ENCODE peak calls at places on chromosomes 12 and 14, in seven cellular contexts. F is cardiac muscle cell, Z is breast epithelium, B is colonic mucosa, S is WTC11, W is A673, Q is NB4. V is an unnamed sample.
A peak's percentile ranks its signal among the peaks of the same experiment; 100 is the strongest.

GRCh38 chr12:56469007-56469930 is 891 bp downstream of the SPRYD4 start:
- DNase-seq in F (no peak), Z (no peak), B (peak; percentile 42), S (no peak), W (peak; percentile 15), Q (peak; percentile 60), V (no peak)

GRCh38 chr12:107748472-107748871 is 12.5 kb downstream of the PRDM4 start:
- DNase-seq in F (peak; percentile 74), Z (no peak), B (no peak), S (no peak), W (no peak), Q (no peak), V (no peak)

GRCh38 chr12:5889381-5890047 is 55.5 kb downstream of the ANO2 start:
- DNase-seq in F (no peak), Z (no peak), B (no peak), S (no peak), W (peak; percentile 34), Q (peak; percentile 45), V (no peak)

GRCh38 chr14:95362180-95362494 is 42.4 kb upstream of the CLMN start:
- DNase-seq in F (no peak), Z (no peak), B (no peak), S (peak; percentile 42), W (no peak), Q (no peak), V (no peak)

GRCh38 chr12:68998036-68998435 is 65.1 kb upstream of the CPM start:
- DNase-seq in F (no peak), Z (no peak), B (no peak), S (no peak), W (no peak), Q (peak; percentile 56), V (no peak)

GRCh38 chr12:116670859-116671258 is 67.0 kb downstream of the SPRING1 start:
- DNase-seq in F (no peak), Z (no peak), B (no peak), S (no peak), W (no peak), Q (peak; percentile 9), V (no peak)

GRCh38 chr12:18998343-18999270 is 130.9 kb upstream of the PLEKHA5 start:
- DNase-seq in F (peak; percentile 73), Z (no peak), B (no peak), S (no peak), W (peak; percentile 5), Q (no peak), V (no peak)

GRCh38 chr12:54262403-54262925 is 17.5 kb downstream of the CBX5 start:
- DNase-seq in F (peak; percentile 44), Z (no peak), B (no peak), S (no peak), W (peak; percentile 75), Q (peak; percentile 58), V (no peak)

GRCh38 chr12:17918013-17918412 is 172.0 kb downstream of the RERGL start:
- DNase-seq in F (no peak), Z (no peak), B (no peak), S (no peak), W (no peak), Q (no peak), V (no peak)

GRCh38 chr14:92586001-92586947 is 72.7 kb downstream of the RIN3 start:
- DNase-seq in F (peak; percentile 97), Z (no peak), B (no peak), S (no peak), W (no peak), Q (peak; percentile 85), V (no peak)

GRCh38 chr14:38121280-38121679 is 86.4 kb upstream of the SSTR1 start:
- DNase-seq in F (no peak), Z (no peak), B (no peak), S (no peak), W (peak; percentile 46), Q (no peak), V (no peak)

GRCh38 chr12:117313906-117314305 is 47.5 kb downstream of the NOS1 start:
- DNase-seq in F (no peak), Z (no peak), B (no peak), S (no peak), W (no peak), Q (peak; percentile 74), V (no peak)

GRCh38 chr12:87704374-87704773 is 324.8 kb downstream of the C12orf50 start:
- DNase-seq in F (no peak), Z (no peak), B (no peak), S (no peak), W (no peak), Q (no peak), V (no peak)

GRCh38 chr12:19546611-19547162 is 107.4 kb downstream of the AEBP2 start:
- DNase-seq in F (peak; percentile 88), Z (no peak), B (no peak), S (no peak), W (peak; percentile 29), Q (no peak), V (no peak)

GRCh38 chr12:104477812-104478388 is 21.2 kb downstream of the CHST11 start:
- DNase-seq in F (no peak), Z (no peak), B (no peak), S (no peak), W (no peak), Q (peak; percentile 83), V (no peak)

GRCh38 chr14:31207287-31207745 is 277 bp downstream of the HECTD1 start:
- DNase-seq in F (no peak), Z (peak; percentile 80), B (peak; percentile 95), S (no peak), W (no peak), Q (no peak), V (peak; percentile 94)

GRCh38 chr12:96241484-96242256 is 47.5 kb downstream of the ELK3 start:
- DNase-seq in F (peak; percentile 62), Z (no peak), B (peak; percentile 35), S (no peak), W (no peak), Q (no peak), V (no peak)

GRCh38 chr14:52091913-52092312 is 23.1 kb upstream of the NID2 start:
- DNase-seq in F (no peak), Z (no peak), B (no peak), S (no peak), W (no peak), Q (no peak), V (no peak)

GRCh38 chr14:52090936-52091335 is 22.1 kb upstream of the NID2 start:
- DNase-seq in F (no peak), Z (no peak), B (no peak), S (no peak), W (no peak), Q (no peak), V (no peak)

GRCh38 chr14:52086755-52087154 is 17.9 kb upstream of the NID2 start:
- DNase-seq in F (peak; percentile 53), Z (no peak), B (no peak), S (no peak), W (no peak), Q (no peak), V (no peak)

GRCh38 chr14:52094871-52095270 is 26.0 kb upstream of the NID2 start:
- DNase-seq in F (no peak), Z (no peak), B (no peak), S (no peak), W (no peak), Q (no peak), V (no peak)

GRCh38 chr14:52089208-52089607 is 20.3 kb upstream of the NID2 start:
- DNase-seq in F (no peak), Z (no peak), B (no peak), S (no peak), W (no peak), Q (no peak), V (no peak)
- TF ChIP-seq CTCF in F (no peak), Z (no peak), B (no peak), S (no peak), W (no peak), Q (no peak), V (no peak)

DNA sequence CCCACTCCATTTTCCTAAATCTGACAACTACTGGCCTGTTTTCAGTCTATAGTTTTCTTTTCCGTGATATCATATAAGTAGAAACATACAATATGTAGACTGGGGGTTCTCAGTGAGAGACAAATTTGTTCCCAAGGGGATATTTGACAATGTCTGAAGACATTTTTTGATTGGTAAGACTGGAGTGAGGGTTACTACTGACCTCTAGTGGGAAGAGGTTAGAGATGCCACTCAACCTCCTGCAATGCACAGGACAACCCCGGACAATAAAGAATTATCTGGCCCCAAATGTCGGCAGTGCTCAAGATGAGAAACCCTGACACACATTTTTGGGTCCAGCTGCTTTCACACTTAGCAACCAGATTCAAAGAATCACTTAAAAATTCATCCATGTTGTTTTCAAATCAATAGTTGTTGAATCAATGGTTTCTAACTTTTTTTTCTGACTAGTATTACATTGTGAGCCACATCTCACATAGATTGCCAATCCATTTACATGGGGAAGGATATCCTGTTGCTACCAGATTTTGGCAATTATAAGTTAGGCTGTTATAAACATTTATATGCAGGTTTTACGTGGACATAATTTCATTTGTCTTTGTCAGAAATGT is 307.1 kb downstream of the RPL10L start:
- DNase-seq in F (peak; percentile 2), Z (no peak), B (no peak), S (no peak), W (peak; percentile 44), Q (peak; percentile 54), V (no peak)
- TF ChIP-seq CTCF in F (peak; percentile 31), Z (no peak), B (peak; percentile 35), S (peak; percentile 33), W (peak; percentile 56), Q (peak; percentile 61), V (peak; percentile 80)

GRCh38 chr12:64347630-64348029 is 42.9 kb downstream of the C12orf56 start:
- DNase-seq in F (no peak), Z (no peak), B (no peak), S (no peak), W (no peak), Q (no peak), V (no peak)

GRCh38 chr12:64351265-64351664 is 39.3 kb downstream of the C12orf56 start:
- DNase-seq in F (no peak), Z (no peak), B (no peak), S (no peak), W (no peak), Q (no peak), V (no peak)

GRCh38 chr12:64352181-64352580 is 38.4 kb downstream of the C12orf56 start:
- DNase-seq in F (no peak), Z (no peak), B (no peak), S (peak; percentile 17), W (peak; percentile 15), Q (peak; percentile 31), V (no peak)
- TF ChIP-seq CTCF in F (no peak), Z (no peak), B (no peak), S (peak; percentile 21), W (peak; percentile 50), Q (peak; percentile 23), V (no peak)

GRCh38 chr12:83827860-83828259 is 1084.7 kb downstream of the SLC6A15 start:
- DNase-seq in F (peak; percentile 26), Z (no peak), B (no peak), S (peak; percentile 58), W (peak; percentile 19), Q (peak; percentile 34), V (no peak)
- TF ChIP-seq CTCF in F (no peak), Z (no peak), B (no peak), S (no peak), W (peak; percentile 32), Q (peak; percentile 13), V (peak; percentile 11)

GRCh38 chr14:33218030-33218429 is 279.4 kb downstream of the NPAS3 start:
- DNase-seq in F (no peak), Z (no peak), B (no peak), S (no peak), W (no peak), Q (no peak), V (no peak)
- TF ChIP-seq CTCF in F (no peak), Z (no peak), B (no peak), S (no peak), W (peak; percentile 28), Q (no peak), V (peak; percentile 51)

V was measured in chondrocyte.